ENCODE peak calls at places on chromosomes 12 and 14, in nine cellular contexts. T is activated naive CD8-positive, alpha-beta T cell treated with anti-CD3 and anti-CD28 coated beads, Interleukin-2, amount 50 U/mL, for 24 hours; R is AG08395; K is CD8-positive, alpha-beta T cell; Z is left colon; Q is ACHN; X is stimulated activated CD4-positive, alpha-beta T cell treated with anti-CD3 and anti-CD28 coated beads, Interleukin-15, amount 100 ng/mL, for 1 hour; I is NCI-H2029; A is GM13976. O is an unnamed sample.

GRCh38 chr12:94198872-94199271 is 50.5 kb downstream of the PLXNC1 start:
- DNase-seq in A (no peak), R (no peak), T (no peak), X (no peak), I (no peak), Z (no peak), Q (no peak), K (no peak), O (no peak)

GRCh38 chr12:52519826-52520662 is at the start of gene KRT5:
- DNase-seq in Z (no peak), X (no peak), A (no peak), I (no peak), K (no peak), T (no peak), Q (no peak), R (no peak), O (no peak)

GRCh38 chr12:120767071-120768024 is 41.7 kb downstream of the ACADS start:
- DNase-seq in Q (no peak), A (peak; percentile 31), X (no peak), T (no peak), I (no peak), Z (no peak), K (no peak), R (no peak), O (no peak)

GRCh38 chr14:100857923-100858837 is 32.3 kb downstream of the MEG3 start:
- DNase-seq in Z (no peak), Q (no peak), A (no peak), R (no peak), T (no peak), K (no peak), X (no peak), I (no peak), O (no peak)

GRCh38 chr12:127881371-127882140 is 385.4 kb upstream of the TMEM132C start:
- DNase-seq in Z (no peak), I (no peak), R (no peak), X (no peak), T (no peak), A (no peak), K (no peak), Q (no peak), O (no peak)

GRCh38 chr14:49691031-49691430 is 1.9 kb upstream of the KLHDC1 start:
- DNase-seq in T (no peak), R (no peak), Z (no peak), X (no peak), Q (no peak), K (no peak), A (no peak), I (no peak), O (no peak)

GRCh38 chr14:88454886-88455285 is 69.4 kb downstream of the SPATA7 start:
- DNase-seq in Z (no peak), K (no peak), T (no peak), I (no peak), Q (no peak), R (peak; percentile 63), X (no peak), A (no peak), O (no peak)

GRCh38 chr14:101363880-101364391 is 197.4 kb upstream of the DIO3 start:
- DNase-seq in R (no peak), Z (no peak), X (no peak), T (no peak), I (no peak), A (no peak), Q (no peak), K (no peak), O (no peak)

GRCh38 chr14:78985668-78986073 is 815.5 kb downstream of the NRXN3 start:
- DNase-seq in R (no peak), A (no peak), Z (no peak), T (no peak), K (no peak), X (no peak), Q (no peak), I (no peak), O (no peak)

GRCh38 chr12:39931857-39932256 is 174.0 kb downstream of the SLC2A13 start:
- DNase-seq in R (no peak), K (no peak), Z (no peak), I (no peak), T (no peak), A (no peak), Q (no peak), X (no peak), O (no peak)

GRCh38 chr12:48890657-48891418 is 25.2 kb upstream of the RND1 start:
- DNase-seq in T (peak; percentile 84), Z (peak; percentile 53), A (peak; percentile 83), K (peak; percentile 73), X (peak; percentile 64), Q (peak; percentile 77), R (peak; percentile 81), I (peak; percentile 53), O (no peak)

GRCh38 chr12:92107621-92108131 is 38.0 kb downstream of the BTG1 start:
- DNase-seq in X (no peak), A (no peak), Q (no peak), K (no peak), Z (no peak), T (no peak), I (no peak), R (no peak), O (no peak)

GRCh38 chr12:116384629-116385485 is 107.4 kb upstream of the MED13L start:
- DNase-seq in K (no peak), T (no peak), Z (no peak), A (peak; percentile 81), X (no peak), Q (no peak), R (no peak), I (peak; percentile 65), O (no peak)

GRCh38 chr12:105487961-105488360 is 157.5 kb downstream of the C12orf75 start:
- DNase-seq in Z (no peak), X (no peak), R (no peak), T (no peak), K (no peak), Q (no peak), A (no peak), I (no peak), O (no peak)

GRCh38 chr14:70451874-70452273 is at the start of gene ADAM21:
- DNase-seq in Z (no peak), X (no peak), I (no peak), Q (no peak), R (no peak), K (no peak), A (no peak), T (no peak), O (no peak)

GRCh38 chr14:76484355-76484754 is 108.4 kb downstream of the ESRRB start:
- DNase-seq in Q (no peak), Z (no peak), T (no peak), R (no peak), A (no peak), I (no peak), K (no peak), X (no peak), O (no peak)

GRCh38 chr12:25436206-25436912 is 116.7 kb downstream of the LMNTD1 start:
- DNase-seq in X (no peak), K (peak; percentile 13), I (peak; percentile 47), Q (peak; percentile 87), A (peak; percentile 47), Z (no peak), T (no peak), R (peak; percentile 78), O (peak; percentile 56)

GRCh38 chr12:6532927-6533652 is 1.2 kb upstream of the GAPDH start:
- DNase-seq in Z (peak; percentile 75), I (peak; percentile 68), K (peak; percentile 32), T (peak; percentile 69), X (no peak), A (peak; percentile 71), Q (peak; percentile 85), R (peak; percentile 59), O (peak; percentile 45)

GRCh38 chr12:12872934-12873275 is 18.5 kb upstream of the GPRC5A start:
- DNase-seq in R (no peak), K (no peak), T (no peak), Q (peak; percentile 33), A (no peak), Z (no peak), I (no peak), X (no peak), O (no peak)

GRCh38 chr14:64095620-64096019 is 198.6 kb downstream of the ESR2 start:
- DNase-seq in A (no peak), X (no peak), K (no peak), R (no peak), Z (no peak), Q (no peak), I (no peak), T (peak; percentile 9), O (no peak)

GRCh38 chr14:74763803-74764531 is 851 bp downstream of the YLPM1 start:
- DNase-seq in I (no peak), K (peak; percentile 13), T (peak; percentile 14), R (peak; percentile 31), A (no peak), Q (no peak), Z (peak; percentile 29), X (peak; percentile 2), O (no peak)

GRCh38 chr14:92783813-92784431 is 10.2 kb upstream of the GOLGA5 start:
- DNase-seq in R (peak; percentile 59), X (no peak), A (peak; percentile 60), T (peak; percentile 16), K (peak; percentile 21), I (peak; percentile 12), Q (peak; percentile 68), Z (no peak), O (peak; percentile 71)

GRCh38 chr14:52089208-52089607 is 20.3 kb upstream of the NID2 start:
- DNase-seq in I (no peak), K (no peak), T (no peak), Z (no peak), X (no peak), R (no peak), A (no peak), Q (no peak), O (no peak)

GRCh38 chr12:54287316-54288157 is 7.0 kb downstream of the HNRNPA1 start:
- DNase-seq in Z (no peak), R (no peak), Q (no peak), I (no peak), X (no peak), T (peak; percentile 20), A (no peak), K (no peak), O (no peak)

GRCh38 chr12:9331218-9331626 is 123.0 kb upstream of the PZP start:
- DNase-seq in Q (peak; percentile 64), X (peak; percentile 72), Z (no peak), I (peak; percentile 5), A (peak; percentile 72), K (peak; percentile 71), T (peak; percentile 75), R (peak; percentile 73), O (no peak)

GRCh38 chr14:103607822-103608221 is 21.2 kb upstream of the KLC1 start:
- DNase-seq in X (no peak), K (no peak), Q (no peak), Z (no peak), T (no peak), A (peak; percentile 23), R (no peak), I (no peak), O (no peak)

GRCh38 chr12:41288188-41288811 is 100.2 kb downstream of the PDZRN4 start:
- DNase-seq in T (no peak), R (no peak), X (no peak), A (no peak), Z (no peak), Q (no peak), K (no peak), I (peak; percentile 46), O (no peak)

GRCh38 chr12:47818701-47819543 is 781 bp downstream of the HDAC7 start:
- DNase-seq in A (peak; percentile 80), I (no peak), Q (peak; percentile 70), R (no peak), K (peak; percentile 56), X (peak; percentile 46), Z (peak; percentile 73), T (peak; percentile 72), O (no peak)

GRCh38 chr14:90419200-90419599 is 22.4 kb downstream of the CALM1 start:
- DNase-seq in I (peak; percentile 57), Q (peak; percentile 90), K (no peak), T (no peak), A (no peak), Z (peak; percentile 74), X (no peak), R (peak; percentile 84), O (no peak)

GRCh38 chr12:76964784-76965571 is 86.2 kb upstream of the CSRP2 start:
- DNase-seq in X (no peak), A (no peak), I (no peak), R (no peak), K (no peak), T (no peak), Z (no peak), Q (no peak), O (no peak)

GRCh38 chr12:85626782-85627171 is 209.4 kb downstream of the RASSF9 start:
- DNase-seq in A (no peak), I (no peak), K (no peak), Z (no peak), T (no peak), X (no peak), Q (no peak), R (no peak), O (no peak)

O was measured in LNCaP clone FGC.